ENCODE peak calls at places on chromosomes 5 and 9, in ten cellular contexts. P is thoracic aorta, C is GM23248, K is HFF-Myc, B is lung, I is heart right ventricle, J is GM23338, Y is lower lobe of right lung, T is MM.1S, R is thyroid gland. M is an unnamed sample.

GRCh38 chr9:72022846-72023245 is 37.6 kb downstream of the C9orf57 start:
- DNase-seq in J (no peak), K (no peak), P (no peak), B (no peak), Y (no peak), T (no peak), R (no peak), C (peak), I (no peak), M (peak)

GRCh38 chr5:60295423-60295822 is 401.9 kb upstream of the PDE4D start:
- DNase-seq in I (peak), B (no peak), J (peak), T (peak), Y (no peak), R (peak), K (peak), C (peak), P (no peak), M (no peak)

GRCh38 chr9:127548352-127548878 is 63.7 kb upstream of the STXBP1 start:
- DNase-seq in P (no peak), J (no peak), T (no peak), I (no peak), C (no peak), Y (no peak), B (no peak), R (no peak), K (no peak), M (no peak)

GRCh38 chr9:91197232-91198181 is 164.2 kb downstream of the AUH start:
- DNase-seq in T (no peak), I (peak), R (peak), J (peak), C (peak), K (peak), B (peak), Y (peak), P (peak), M (peak)

GRCh38 chr9:91839926-91840464 is 110.0 kb downstream of the ROR2 start:
- DNase-seq in J (no peak), K (no peak), Y (no peak), T (peak), C (no peak), P (no peak), R (no peak), I (no peak), B (no peak), M (no peak)

GRCh38 chr9:90607701-90608122 is 34.9 kb downstream of the DIRAS2 start:
- DNase-seq in I (no peak), R (no peak), P (no peak), C (no peak), T (no peak), K (no peak), Y (no peak), J (no peak), B (no peak), M (no peak)

GRCh38 chr5:169149317-169149716 is 151.6 kb downstream of the SLIT3 start:
- DNase-seq in Y (no peak), J (peak), P (no peak), K (no peak), I (no peak), C (no peak), T (no peak), B (no peak), R (no peak), M (no peak)

GRCh38 chr5:143403607-143404415 is at the start of gene NR3C1:
- DNase-seq in T (peak), P (peak), I (peak), Y (peak), C (peak), R (peak), K (no peak), B (peak), J (peak), M (no peak)

GRCh38 chr9:34653610-34654072 is 1.7 kb downstream of the IL11RA start:
- DNase-seq in C (peak), K (no peak), R (no peak), Y (no peak), J (no peak), I (no peak), P (no peak), T (no peak), B (no peak), M (no peak)

GRCh38 chr5:172410160-172410559 is 44.2 kb downstream of the SH3PXD2B start:
- DNase-seq in J (peak), R (no peak), B (no peak), P (no peak), I (no peak), K (no peak), C (peak), T (no peak), Y (no peak), M (no peak)

GRCh38 chr5:143065185-143065584 is 295.0 kb downstream of the ARHGAP26 start:
- DNase-seq in T (no peak), J (no peak), I (no peak), K (no peak), Y (no peak), B (no peak), C (peak), R (no peak), P (no peak), M (no peak)

GRCh38 chr9:121598167-121599000 is 53.0 kb upstream of the DAB2IP start:
- DNase-seq in C (peak), I (peak), Y (peak), P (no peak), R (peak), K (no peak), T (no peak), J (peak), B (peak), M (peak)

GRCh38 chr5:103918668-103919367 is 356.2 kb upstream of the NUDT12 start:
- DNase-seq in Y (no peak), P (no peak), I (no peak), J (peak), K (no peak), T (peak), R (no peak), B (no peak), C (no peak), M (peak)

GRCh38 chr9:133864011-133864410 is 125.9 kb upstream of the SARDH start:
- DNase-seq in C (no peak), R (no peak), K (no peak), B (no peak), J (peak), Y (no peak), P (no peak), T (no peak), I (no peak), M (no peak)

GRCh38 chr5:178152491-178153444 is 917 bp downstream of the NHP2 start:
- DNase-seq in J (no peak), T (no peak), R (no peak), Y (no peak), I (no peak), C (peak), K (no peak), B (no peak), P (no peak), M (no peak)

GRCh38 chr9:108047264-108047663 is 557.7 kb upstream of the KLF4 start:
- DNase-seq in C (no peak), Y (no peak), P (no peak), I (no peak), B (no peak), T (no peak), R (no peak), K (no peak), J (no peak), M (no peak)

GRCh38 chr5:157956271-157956885 is 97.4 kb upstream of the CLINT1 start:
- DNase-seq in B (no peak), I (no peak), Y (no peak), K (no peak), J (no peak), R (no peak), T (no peak), P (no peak), C (no peak), M (no peak)

GRCh38 chr9:137126786-137127185 is 12.2 kb upstream of the GRIN1 start:
- DNase-seq in Y (no peak), B (no peak), I (no peak), P (no peak), K (no peak), T (no peak), R (no peak), J (no peak), C (no peak), M (no peak)

GRCh38 chr9:124968238-124968637 is 27.4 kb upstream of the GOLGA1 start:
- DNase-seq in T (no peak), C (no peak), K (no peak), I (no peak), B (no peak), J (no peak), Y (no peak), R (no peak), P (no peak), M (no peak)

GRCh38 chr5:16550316-16550952 is 66.4 kb downstream of the RETREG1 start:
- DNase-seq in J (peak), B (no peak), R (no peak), P (no peak), T (peak), K (no peak), I (peak), C (peak), Y (no peak), M (no peak)

GRCh38 chr9:133113928-133114351 is 7.1 kb downstream of the RALGDS start:
- DNase-seq in C (no peak), J (no peak), R (peak), K (no peak), I (peak), B (no peak), T (no peak), Y (peak), P (no peak), M (no peak)

GRCh38 chr5:122259995-122260394 is 52.0 kb upstream of the SNCAIP start:
- DNase-seq in R (no peak), J (no peak), P (no peak), C (peak), Y (no peak), B (no peak), K (peak), T (no peak), I (no peak), M (peak)

GRCh38 chr5:123813937-123814624 is 302.1 kb downstream of the CSNK1G3 start:
- DNase-seq in T (no peak), J (no peak), B (no peak), I (no peak), Y (no peak), R (peak), P (no peak), K (peak), C (peak), M (peak)

GRCh38 chr9:70438341-70438924 is 24.0 kb upstream of the KLF9 start:
- DNase-seq in R (peak), J (no peak), I (peak), K (peak), P (peak), T (no peak), C (peak), Y (peak), B (peak), M (no peak)

GRCh38 chr9:83537331-83538171 is 650 bp downstream of the FRMD3 start:
- DNase-seq in P (no peak), K (no peak), R (peak), T (no peak), B (no peak), Y (no peak), J (peak), C (peak), I (peak), M (no peak)

GRCh38 chr9:134591082-134591571 is 50.5 kb upstream of the COL5A1 start:
- DNase-seq in P (no peak), C (peak), Y (no peak), R (no peak), I (no peak), T (no peak), K (no peak), B (peak), J (no peak), M (no peak)

GRCh38 chr5:173970878-173971650 is 17.9 kb upstream of the C5orf47 start:
- DNase-seq in P (no peak), T (no peak), Y (no peak), C (peak), B (no peak), R (no peak), J (no peak), I (no peak), K (no peak), M (no peak)

GRCh38 chr9:127395491-127396252 is 1.3 kb upstream of the SLC2A8 start:
- DNase-seq in B (no peak), K (no peak), R (no peak), C (no peak), P (no peak), Y (no peak), J (no peak), I (no peak), T (no peak), M (no peak)

GRCh38 chr5:180486636-180487149 is 7.5 kb upstream of the CNOT6 start:
- DNase-seq in J (no peak), I (no peak), P (no peak), Y (no peak), B (no peak), K (no peak), T (no peak), R (no peak), C (peak), M (no peak)

GRCh38 chr9:79489241-79490000 is 82.3 kb upstream of the TLE4 start:
- DNase-seq in J (peak), I (no peak), B (no peak), P (no peak), K (no peak), T (no peak), R (peak), C (peak), Y (no peak), M (peak)

GRCh38 chr5:52449506-52449905 is 338.2 kb upstream of the ITGA1 start:
- DNase-seq in K (no peak), P (no peak), B (no peak), R (no peak), T (no peak), Y (no peak), C (no peak), I (no peak), J (no peak), M (no peak)

DNA sequence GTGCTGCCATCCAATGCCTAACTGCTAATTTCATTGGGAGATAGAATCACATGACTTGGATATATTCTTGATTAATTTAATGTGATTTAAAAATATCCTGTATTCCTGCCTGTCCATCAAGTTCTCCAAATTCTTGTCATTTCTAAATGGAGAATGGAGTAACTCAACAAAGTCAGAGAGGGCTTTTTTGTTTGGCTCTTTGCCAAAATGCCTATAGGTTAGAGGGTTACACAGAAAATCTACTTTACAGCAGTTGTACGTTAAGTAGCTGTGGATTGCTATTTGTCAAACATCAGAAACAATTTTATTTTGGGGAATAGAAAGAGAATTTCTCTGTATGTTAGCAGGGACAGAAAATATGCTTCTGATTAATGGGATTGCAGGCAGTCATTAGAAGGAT is 5.9 kb downstream of the PIK3R1 start:
- DNase-seq in P (no peak), Y (no peak), B (no peak), C (no peak), J (no peak), R (no peak), T (no peak), K (no peak), I (no peak), M (no peak)
- H3K4me3 ChIP-seq in P (no peak), Y (no peak), B (no peak), C (no peak), J (no peak), R (no peak), T (no peak), K (no peak), I (no peak), M (no peak)

DNA sequence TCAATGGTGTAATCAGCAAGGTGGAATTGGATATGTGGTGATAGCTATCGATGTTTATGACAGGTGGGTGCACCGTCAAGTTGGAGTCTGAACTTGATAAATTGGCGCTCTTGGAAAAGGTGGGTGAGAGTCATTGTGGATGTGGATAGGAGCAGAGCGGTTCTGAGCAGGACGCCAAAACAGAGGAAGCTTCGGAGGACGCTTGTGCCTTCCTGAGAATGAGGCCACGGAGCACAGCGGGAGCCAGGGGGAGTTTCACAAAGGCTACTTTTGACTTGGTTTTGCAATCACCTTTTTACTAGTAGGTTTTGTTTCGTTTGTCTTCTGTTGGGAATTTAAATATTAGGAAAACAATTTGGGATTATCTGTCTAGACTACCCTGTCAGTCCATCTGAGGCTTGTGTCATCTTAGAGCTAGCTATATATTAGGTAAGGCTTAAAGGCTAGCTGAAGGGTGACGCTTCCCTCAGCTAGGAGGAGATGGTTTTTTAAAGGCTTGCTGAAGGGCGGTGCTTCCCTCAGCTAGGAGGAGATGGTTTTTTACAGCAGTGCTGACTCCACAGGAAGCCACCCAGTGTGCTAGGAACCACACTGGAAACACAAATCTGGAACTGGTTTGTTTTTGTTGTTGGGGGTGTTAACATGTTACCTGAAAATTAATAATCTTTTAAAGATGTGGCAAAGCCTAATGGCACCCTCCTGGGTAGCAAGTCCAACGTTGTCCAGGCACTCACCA is 142.4 kb upstream of the IRX4 start:
- DNase-seq in Y (no peak), J (peak), K (no peak), I (no peak), C (no peak), B (no peak), T (no peak), P (no peak), R (no peak), M (no peak)
- H3K4me3 ChIP-seq in Y (no peak), J (no peak), K (no peak), I (no peak), C (no peak), B (no peak), T (no peak), P (no peak), R (no peak), M (no peak)

DNA sequence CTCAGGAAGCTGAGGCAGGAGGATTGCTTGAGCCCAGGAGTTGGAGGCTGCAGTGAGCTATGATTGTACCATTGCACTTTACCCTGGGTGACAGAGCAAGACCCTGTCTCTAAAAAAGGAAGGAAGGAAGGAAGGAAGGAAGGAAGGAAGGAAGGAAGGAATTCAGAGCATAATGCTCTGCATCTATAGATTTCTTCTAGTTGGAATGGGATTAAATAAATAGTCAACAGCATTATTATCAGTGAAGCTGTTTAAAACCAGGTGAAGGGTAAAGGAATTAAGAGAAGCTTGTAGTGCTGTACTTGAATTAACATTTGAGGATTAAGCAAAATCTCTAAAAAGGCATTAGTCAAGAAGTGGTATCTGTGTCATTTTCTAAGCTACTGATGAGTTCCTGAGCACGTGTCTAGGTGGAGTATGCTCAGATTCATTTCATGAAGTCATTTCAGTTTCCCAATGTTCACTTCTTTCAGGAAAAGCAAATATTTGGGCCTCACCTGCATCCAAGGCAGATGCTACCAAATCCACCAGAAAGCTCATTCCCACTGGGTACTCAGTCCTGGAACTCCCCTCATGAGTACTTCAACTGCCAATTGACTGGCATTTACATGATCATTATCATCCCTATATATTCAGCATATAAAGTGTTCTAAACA is 8.4 kb downstream of the PDE6A start:
- DNase-seq in I (no peak), P (no peak), B (no peak), Y (no peak), J (no peak), C (no peak), K (no peak), T (no peak), R (no peak), M (no peak)
- H3K4me3 ChIP-seq in I (no peak), P (no peak), B (no peak), Y (no peak), J (no peak), C (no peak), K (no peak), T (no peak), R (no peak), M (no peak)

DNA sequence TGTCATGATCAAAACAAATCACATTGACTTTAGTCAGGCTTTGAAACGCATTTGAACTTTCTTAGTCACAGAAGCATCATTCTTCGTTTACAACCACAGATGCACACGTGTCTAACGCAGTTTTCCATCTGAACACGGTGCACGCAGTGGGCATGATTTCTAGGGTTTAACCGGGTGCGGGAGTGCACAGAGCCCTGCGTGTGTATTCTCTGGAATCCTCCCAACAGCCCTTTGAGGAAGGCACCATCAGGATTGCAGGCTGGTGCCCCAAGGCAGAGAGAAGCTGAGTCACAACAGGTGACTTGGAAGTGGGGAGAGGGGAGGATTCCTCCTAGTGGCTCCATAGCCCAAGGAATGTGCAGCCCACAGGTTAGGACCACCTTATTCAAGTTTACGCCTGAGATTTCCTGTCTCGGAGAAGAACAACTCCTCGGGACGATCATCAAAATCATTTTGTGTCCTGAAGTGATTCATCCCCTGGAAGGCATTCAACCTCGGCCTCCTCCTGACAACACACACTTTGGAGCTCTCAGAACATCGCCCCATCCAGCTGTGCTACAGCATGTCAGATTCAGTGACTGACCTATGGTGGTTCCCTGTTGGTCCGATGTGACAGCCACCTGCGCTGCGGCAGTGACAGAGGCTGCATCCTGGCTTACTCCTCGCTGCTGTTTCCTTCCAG is 13.1 kb downstream of the ROPN1L start:
- DNase-seq in I (no peak), P (no peak), B (no peak), Y (no peak), K (no peak), R (no peak), T (no peak), J (no peak), C (peak), M (no peak)
- H3K4me3 ChIP-seq in I (no peak), P (no peak), B (no peak), Y (no peak), K (no peak), R (no peak), T (no peak), J (no peak), C (peak), M (no peak)

DNA sequence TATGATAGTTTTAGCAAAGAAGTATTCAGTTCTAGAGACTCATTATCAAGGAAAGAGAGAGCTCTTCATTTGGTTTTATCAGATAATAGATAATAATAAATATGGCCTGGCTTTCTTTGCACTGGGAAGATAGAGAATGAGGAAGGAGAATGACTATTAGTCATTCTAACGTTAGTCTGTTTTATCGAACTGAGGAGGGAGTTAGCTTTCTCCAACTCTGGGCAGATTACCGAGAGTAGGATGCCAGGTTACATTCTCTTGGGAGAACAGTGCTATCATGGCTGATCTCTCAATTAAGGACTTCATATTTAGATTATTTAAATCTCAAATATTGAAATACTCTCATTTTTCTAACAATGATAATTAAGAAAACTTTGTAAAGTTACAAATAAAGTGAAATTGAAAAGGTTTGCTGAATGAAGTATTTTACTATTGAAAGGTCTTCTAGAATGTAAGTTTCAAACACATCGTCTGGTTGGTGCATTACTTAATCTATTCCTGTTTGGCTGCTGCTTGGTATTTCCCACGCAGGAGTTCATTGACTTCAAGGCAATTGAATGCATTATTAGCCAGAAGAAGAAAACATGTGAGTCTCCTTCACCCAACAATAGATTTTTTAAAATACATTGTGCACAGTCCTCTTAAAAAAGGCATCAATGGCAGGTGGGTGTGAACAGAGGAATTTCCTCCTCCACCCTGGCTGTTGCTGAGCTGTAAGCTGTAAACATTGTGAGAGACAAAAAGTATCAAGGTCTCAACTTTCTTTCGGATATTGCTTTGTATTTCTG is 140.8 kb downstream of the C9orf152 start:
- DNase-seq in P (no peak), Y (no peak), B (no peak), J (no peak), C (peak), K (no peak), T (no peak), R (no peak), I (peak), M (no peak)
- H3K4me3 ChIP-seq in P (no peak), Y (no peak), B (no peak), J (no peak), C (peak), K (no peak), T (no peak), R (no peak), I (no peak), M (no peak)